ENCODE peak calls at places on chromosomes 13 and 19, in ten cellular contexts. T is cardiac fibroblast, U is GM23338, H is heart right ventricle, K is AG04450, Y is Calu3, Q is uterus, N is B cell, F is pancreas, D is body of pancreas. E is an unnamed sample.

GRCh38 chr13:50085063-50085462 is 69.8 kb downstream of the KCNRG start:
- DNase-seq in T (peak), U (peak), H (no peak), K (no peak), Y (no peak), Q (no peak), N (no peak), F (no peak), D (no peak), E (no peak)

GRCh38 chr19:41904118-41904870 is 21.3 kb downstream of the ARHGEF1 start:
- DNase-seq in T (no peak), U (no peak), H (no peak), K (no peak), Y (peak), Q (no peak), N (no peak), F (peak), D (peak), E (no peak)

GRCh38 chr13:97976551-97977375 is 23.3 kb downstream of the IPO5 start:
- DNase-seq in T (no peak), U (peak), H (peak), K (no peak), Y (no peak), Q (no peak), N (no peak), F (peak), D (no peak), E (peak)

GRCh38 chr13:27535546-27535945 is 84.8 kb downstream of the LNX2 start:
- DNase-seq in T (no peak), U (no peak), H (no peak), K (no peak), Y (no peak), Q (no peak), N (no peak), F (no peak), D (no peak), E (no peak)

GRCh38 chr13:90389537-90389936 is 958.0 kb upstream of the MIR17HG start:
- DNase-seq in T (no peak), U (no peak), H (no peak), K (no peak), Y (no peak), Q (no peak), N (no peak), F (no peak), D (no peak), E (no peak)

GRCh38 chr13:43023244-43023931 is at the start of gene DNAJC15:
- DNase-seq in T (peak), U (peak), H (peak), K (peak), Y (peak), Q (peak), N (peak), F (peak), D (peak), E (peak)

GRCh38 chr13:30918662-30919405 is 12.8 kb downstream of the MEDAG start:
- DNase-seq in T (no peak), U (no peak), H (no peak), K (no peak), Y (no peak), Q (no peak), N (no peak), F (no peak), D (no peak), E (no peak)

GRCh38 chr13:114038211-114038613 is 64.3 kb upstream of the C13orf46 start:
- DNase-seq in T (peak), U (no peak), H (peak), K (no peak), Y (no peak), Q (no peak), N (no peak), F (peak), D (no peak), E (no peak)

GRCh38 chr13:32316030-32316344 is 679 bp downstream of the BRCA2 start:
- DNase-seq in T (no peak), U (no peak), H (no peak), K (no peak), Y (no peak), Q (no peak), N (no peak), F (no peak), D (no peak), E (peak)

GRCh38 chr19:5339950-5340636 is 519 bp downstream of the PTPRS start:
- DNase-seq in T (no peak), U (peak), H (no peak), K (no peak), Y (peak), Q (no peak), N (peak), F (no peak), D (peak), E (peak)
- TF ChIP-seq CTCF in T (no peak), U (no peak), H (peak), K (no peak), Y (peak), Q (no peak), N (no peak), F (no peak), D (no peak), E (no peak)

GRCh38 chr13:29422015-29422414 is 173.5 kb downstream of the SLC7A1 start:
- DNase-seq in T (no peak), U (no peak), H (no peak), K (no peak), Y (no peak), Q (no peak), N (no peak), F (no peak), D (no peak), E (no peak)

GRCh38 chr13:29423050-29423449 is 172.4 kb downstream of the SLC7A1 start:
- DNase-seq in T (no peak), U (peak), H (no peak), K (no peak), Y (no peak), Q (no peak), N (no peak), F (no peak), D (no peak), E (no peak)

DNA sequence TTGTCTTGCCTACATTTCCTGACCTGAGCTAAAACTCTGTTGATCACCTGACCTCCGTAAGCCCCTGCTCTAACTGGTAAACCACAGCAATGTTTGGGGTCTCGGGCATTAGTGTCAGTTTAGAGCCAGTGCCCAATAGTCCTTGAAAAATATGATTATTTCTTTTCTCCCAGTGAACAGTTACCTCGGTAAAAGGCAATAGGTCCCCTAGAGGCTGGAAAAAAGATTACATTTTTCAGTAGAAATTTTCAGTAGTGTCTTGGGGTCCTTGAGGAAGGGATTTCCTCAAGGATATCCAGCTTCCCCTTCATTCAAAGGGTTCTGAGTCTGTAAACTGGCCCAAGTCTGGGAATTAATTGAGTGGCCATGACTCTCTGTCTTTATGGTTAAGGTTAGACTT is 177.5 kb downstream of the SLC7A1 start:
- DNase-seq in T (no peak), U (peak), H (no peak), K (no peak), Y (no peak), Q (no peak), N (no peak), F (no peak), D (no peak), E (no peak)
- TF ChIP-seq CTCF in T (no peak), U (peak), H (no peak), K (no peak), Y (no peak), Q (no peak), N (no peak), F (no peak), D (no peak), E (no peak)

GRCh38 chr19:55385749-55386514 is at the start of gene RPL28:
- DNase-seq in T (peak), U (peak), H (peak), K (peak), Y (peak), Q (peak), N (peak), F (peak), D (peak), E (peak)
- TF ChIP-seq CTCF in T (no peak), U (no peak), H (no peak), K (no peak), Y (no peak), Q (no peak), N (no peak), F (no peak), D (no peak), E (no peak)

GRCh38 chr13:36475468-36475867 is 43.2 kb downstream of the CCNA1 start:
- DNase-seq in T (peak), U (peak), H (no peak), K (no peak), Y (peak), Q (no peak), N (no peak), F (no peak), D (no peak), E (no peak)
- TF ChIP-seq CTCF in T (peak), U (peak), H (no peak), K (no peak), Y (no peak), Q (no peak), N (no peak), F (no peak), D (no peak), E (no peak)

DNA sequence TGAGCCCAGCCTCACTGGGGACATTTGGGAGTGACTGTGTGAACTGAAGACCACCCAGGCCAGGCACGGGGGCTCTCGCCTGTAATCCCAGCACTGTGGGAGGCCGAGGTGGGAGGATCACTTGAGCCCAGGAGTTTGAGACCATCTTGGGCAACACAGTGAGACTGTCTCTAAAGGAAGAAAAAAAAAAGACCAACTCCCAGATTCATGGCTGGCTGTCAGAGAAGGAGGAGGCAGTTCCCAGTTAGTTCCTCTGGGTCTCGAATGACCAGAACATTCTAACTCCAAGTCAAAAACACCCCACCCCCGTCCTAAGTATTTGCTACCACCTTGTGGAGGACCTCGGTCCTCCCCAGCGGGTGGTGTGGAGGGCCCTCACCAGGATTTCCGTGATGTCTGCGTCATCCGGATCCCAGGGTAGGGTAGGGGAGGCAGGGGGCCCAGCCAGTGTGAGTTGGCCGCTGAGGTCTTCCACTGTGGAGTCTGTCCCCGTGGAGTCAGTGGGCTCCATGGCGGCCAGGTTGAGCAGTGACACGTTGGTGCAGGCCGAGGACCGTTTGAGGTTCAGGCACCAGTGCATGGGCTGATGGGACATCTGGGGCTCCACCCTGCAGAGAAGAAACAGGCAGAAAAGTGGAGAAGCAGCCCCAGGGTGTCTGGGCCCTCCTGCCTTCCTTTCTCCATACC is 1.3 kb downstream of the TSKS start:
- DNase-seq in T (peak), U (peak), H (peak), K (no peak), Y (no peak), Q (peak), N (no peak), F (no peak), D (no peak), E (no peak)
- TF ChIP-seq CTCF in T (peak), U (peak), H (peak), K (peak), Y (no peak), Q (peak), N (no peak), F (no peak), D (no peak), E (no peak)

GRCh38 chr19:50328257-50329145 is 676 bp downstream of the KCNC3 start:
- DNase-seq in T (peak), U (peak), H (peak), K (no peak), Y (peak), Q (no peak), N (peak), F (peak), D (peak), E (peak)
- TF ChIP-seq CTCF in T (no peak), U (no peak), H (no peak), K (no peak), Y (no peak), Q (no peak), N (peak), F (no peak), D (no peak), E (peak)

GRCh38 chr13:70795484-70795883 is 687.2 kb upstream of the KLHL1 start:
- DNase-seq in T (no peak), U (no peak), H (no peak), K (no peak), Y (no peak), Q (no peak), N (no peak), F (no peak), D (no peak), E (no peak)
- TF ChIP-seq CTCF in T (no peak), U (peak), H (no peak), K (no peak), Y (no peak), Q (no peak), N (no peak), F (no peak), D (no peak), E (no peak)

DNA sequence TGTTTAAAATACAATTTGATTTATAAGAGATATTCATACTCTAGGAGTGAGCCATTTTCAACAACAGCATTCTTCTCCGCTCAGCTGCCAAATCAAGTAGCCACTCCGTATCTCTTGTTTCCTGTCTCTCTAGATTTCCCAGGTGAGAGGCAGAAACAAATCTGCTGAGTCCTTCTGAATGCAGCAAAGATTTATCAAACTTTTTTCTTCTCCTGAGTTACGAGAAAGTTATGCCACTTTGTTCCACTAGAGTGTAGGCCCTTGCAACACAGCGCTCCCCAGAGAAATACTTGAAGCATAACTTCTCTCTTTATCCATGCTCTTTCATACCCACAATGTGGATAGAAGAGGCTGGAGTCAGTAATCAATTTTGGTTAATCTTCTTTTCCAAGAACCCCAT is 1960.8 kb downstream of the OLFM4 start:
- DNase-seq in T (no peak), U (peak), H (no peak), K (no peak), Y (no peak), Q (no peak), N (no peak), F (no peak), D (no peak), E (no peak)
- TF ChIP-seq CTCF in T (no peak), U (peak), H (no peak), K (no peak), Y (no peak), Q (no peak), N (no peak), F (no peak), D (no peak), E (no peak)